ENCODE peak calls at places on chromosome 20, in five cellular contexts. S is thyroid gland, O is GM12878, P is tibial artery, B is ascending aorta. Q is an unnamed sample. For H3K9me3, the result is how much of the 10 kb centered on the place peaks cover.

GRCh38 chr20:42846784-42847490 is 342.8 kb downstream of the PTPRT start:
- DNase-seq in S (no peak), O (no peak), P (no peak), B (no peak), Q (no peak)

GRCh38 chr20:63027425-63028389 is 20.9 kb upstream of the BHLHE23 start:
- DNase-seq in S (no peak), O (no peak), P (no peak), B (no peak), Q (no peak)

GRCh38 chr20:35497780-35498189 is 31.7 kb downstream of the C20orf173 start:
- DNase-seq in S (no peak), O (no peak), P (peak), B (peak), Q (peak)

GRCh38 chr20:50385733-50386640 is 124.2 kb upstream of the PTPN1 start:
- DNase-seq in S (no peak), O (no peak), P (no peak), B (no peak), Q (no peak)

GRCh38 chr20:48090784-48091183 is 305.5 kb upstream of the SULF2 start:
- DNase-seq in S (no peak), O (no peak), P (no peak), B (no peak), Q (no peak)

GRCh38 chr20:63693975-63694595 is 2.4 kb upstream of the TNFRSF6B start:
- DNase-seq in S (no peak), O (no peak), P (peak), B (no peak), Q (no peak)

GRCh38 chr20:33099842-33100538 is 20.5 kb downstream of the BPIFB4 start:
- DNase-seq in S (no peak), O (no peak), P (no peak), B (no peak), Q (no peak)

GRCh38 chr20:7856756-7857155 is 83.5 kb downstream of the HAO1 start:
- DNase-seq in S (no peak), O (no peak), P (no peak), B (no peak), Q (no peak)

GRCh38 chr20:51440589-51440988 is 101.9 kb downstream of the NFATC2 start:
- DNase-seq in S (no peak), O (no peak), P (no peak), B (no peak), Q (no peak)

GRCh38 chr20:10171864-10172751 is 46.5 kb upstream of the SNAP25 start:
- DNase-seq in S (peak), O (no peak), P (peak), B (peak), Q (peak)

GRCh38 chr20:57157106-57157691 is 109.2 kb downstream of the BMP7 start:
- DNase-seq in S (no peak), O (no peak), P (no peak), B (no peak), Q (peak)

GRCh38 chr20:25533920-25534700 is 51.2 kb downstream of the NINL start:
- DNase-seq in S (no peak), O (no peak), P (no peak), B (no peak), Q (no peak)

GRCh38 chr20:47487175-47487917 is 14.3 kb upstream of the NCOA3 start:
- DNase-seq in S (no peak), O (peak), P (peak), B (no peak), Q (no peak)

GRCh38 chr20:47373206-47373722 is 16.8 kb upstream of the ZMYND8 start:
- DNase-seq in S (no peak), O (no peak), P (no peak), B (no peak), Q (no peak)

GRCh38 chr20:25726357-25726756 is 29.7 kb upstream of the ZNF337 start:
- DNase-seq in S (no peak), O (no peak), P (no peak), B (no peak), Q (no peak)

GRCh38 chr20:33079267-33079666 is at the start of gene BPIFB4:
- DNase-seq in S (no peak), O (no peak), P (no peak), B (no peak), Q (no peak)

GRCh38 chr20:64045346-64046011 is 4.0 kb downstream of the SOX18 start:
- DNase-seq in S (no peak), O (no peak), P (no peak), B (no peak), Q (peak)

GRCh38 chr20:62891111-62891510 is 29.5 kb upstream of the TCFL5 start:
- DNase-seq in S (no peak), O (no peak), P (no peak), B (no peak), Q (no peak)

GRCh38 chr20:36606171-36607116 is 865 bp downstream of the RAB5IF start:
- DNase-seq in S (peak), O (no peak), P (no peak), B (no peak), Q (no peak)

GRCh38 chr20:61502433-61502832 is 250.4 kb downstream of the CDH4 start:
- DNase-seq in S (no peak), O (no peak), P (no peak), B (no peak), Q (no peak)

GRCh38 chr20:44703183-44703925 is 11.8 kb upstream of the CCN5 start:
- DNase-seq in S (no peak), O (no peak), P (peak), B (no peak), Q (no peak)

GRCh38 chr20:51995551-51995951 is 193.2 kb upstream of the SALL4 start:
- DNase-seq in S (no peak), O (no peak), P (no peak), B (no peak), Q (no peak)

GRCh38 chr20:33649201-33649631 is 12.9 kb upstream of the C20orf144 start:
- DNase-seq in S (peak), O (no peak), P (peak), B (no peak), Q (no peak)

GRCh38 chr20:14698125-14698524 is 360.7 kb upstream of the FLRT3 start:
- DNase-seq in S (no peak), O (no peak), P (no peak), B (no peak), Q (no peak)

GRCh38 chr20:36997121-36997520 is 45.6 kb upstream of the SAMHD1 start:
- DNase-seq in S (no peak), O (no peak), P (no peak), B (no peak), Q (no peak)

GRCh38 chr20:6562111-6562510 is 205.4 kb upstream of the BMP2 start:
- DNase-seq in S (no peak), O (no peak), P (no peak), B (no peak), Q (no peak)

GRCh38 chr20:64131406-64131805 is 24.0 kb upstream of the NPBWR2 start:
- DNase-seq in S (no peak), O (no peak), P (peak), B (peak), Q (no peak)

GRCh38 chr20:61739086-61739831 is 326.4 kb downstream of the TAF4 start:
- DNase-seq in S (no peak), O (no peak), P (no peak), B (no peak), Q (no peak)

GRCh38 chr20:25507385-25508082 is 77.8 kb downstream of the NINL start:
- DNase-seq in S (no peak), O (no peak), P (no peak), B (no peak), Q (no peak)

GRCh38 chr20:4067600-4068261 is 52.4 kb upstream of the RNF24 start:
- DNase-seq in S (no peak), O (no peak), P (peak), B (peak), Q (no peak)

GRCh38 chr20:57708694-57709673 is 831 bp downstream of the PMEPA1 start:
- DNase-seq in S (peak), O (no peak), P (no peak), B (peak), Q (peak)

GRCh38 chr20:47610247-47610944 is 108.7 kb downstream of the NCOA3 start:
- DNase-seq in S (no peak), O (peak), P (no peak), B (peak), Q (peak)

GRCh38 chr20:62804632-62805364 is at the start of gene OGFR:
- DNase-seq in S (peak), O (no peak), P (peak), B (no peak), Q (peak)

GRCh38 chr20:2804921-2805681 is 4.7 kb upstream of the CPXM1 start:
- DNase-seq in S (peak), O (no peak), P (no peak), B (peak), Q (no peak)

GRCh38 chr20:45974896-45975565 is 3.0 kb upstream of the ZNF335 start:
- DNase-seq in S (no peak), O (no peak), P (no peak), B (peak), Q (no peak)

GRCh38 chr20:16245879-16246278 is 327.4 kb downstream of the KIF16B start:
- DNase-seq in S (no peak), O (no peak), P (no peak), B (no peak), Q (no peak)

GRCh38 chr20:16241911-16242310 is 331.3 kb downstream of the KIF16B start:
- DNase-seq in S (no peak), O (no peak), P (no peak), B (no peak), Q (no peak)

GRCh38 chr20:16236589-16237241 is 336.5 kb downstream of the KIF16B start:
- DNase-seq in S (no peak), O (no peak), P (no peak), B (no peak), Q (no peak)

GRCh38 chr20:16243470-16243869 is 329.8 kb downstream of the KIF16B start:
- DNase-seq in S (no peak), O (no peak), P (no peak), B (no peak), Q (no peak)

GRCh38 chr20:16240355-16240754 is 332.9 kb downstream of the KIF16B start:
- DNase-seq in S (no peak), O (no peak), P (no peak), B (no peak), Q (no peak)
- H3K9me3 ChIP-seq in S (under half), O (under half), P (under half), B (under half), Q (under half)

DNA sequence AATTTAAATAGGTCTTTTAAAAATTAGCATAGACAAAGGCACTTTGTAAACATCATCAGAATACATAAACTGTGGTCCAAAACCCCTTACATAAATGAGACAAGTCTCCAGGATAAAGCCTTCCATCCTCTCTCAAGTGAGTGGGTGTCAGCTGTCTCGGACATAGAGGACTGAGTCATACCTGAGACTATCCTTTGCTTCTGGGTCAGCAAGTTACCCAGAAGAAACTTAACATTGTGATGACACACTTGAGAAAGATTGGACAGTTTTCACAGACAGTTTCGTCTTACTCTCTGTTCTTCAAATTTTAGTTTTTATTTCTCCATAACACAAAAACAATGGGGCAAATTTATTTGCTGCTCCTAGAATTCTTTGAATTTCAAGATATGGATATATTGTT is 838.0 kb downstream of the DHX35 start:
- DNase-seq in S (no peak), O (peak), P (no peak), B (no peak), Q (no peak)
- H3K9me3 ChIP-seq in S (under half), O (under half), P (under half), B (under half), Q (under half)

GRCh38 chr20:19090332-19090731 is 122.1 kb upstream of the SLC24A3 start:
- DNase-seq in S (no peak), O (no peak), P (no peak), B (no peak), Q (no peak)
- H3K9me3 ChIP-seq in S (under half), O (under half), P (under half), B (under half), Q (under half)

DNA sequence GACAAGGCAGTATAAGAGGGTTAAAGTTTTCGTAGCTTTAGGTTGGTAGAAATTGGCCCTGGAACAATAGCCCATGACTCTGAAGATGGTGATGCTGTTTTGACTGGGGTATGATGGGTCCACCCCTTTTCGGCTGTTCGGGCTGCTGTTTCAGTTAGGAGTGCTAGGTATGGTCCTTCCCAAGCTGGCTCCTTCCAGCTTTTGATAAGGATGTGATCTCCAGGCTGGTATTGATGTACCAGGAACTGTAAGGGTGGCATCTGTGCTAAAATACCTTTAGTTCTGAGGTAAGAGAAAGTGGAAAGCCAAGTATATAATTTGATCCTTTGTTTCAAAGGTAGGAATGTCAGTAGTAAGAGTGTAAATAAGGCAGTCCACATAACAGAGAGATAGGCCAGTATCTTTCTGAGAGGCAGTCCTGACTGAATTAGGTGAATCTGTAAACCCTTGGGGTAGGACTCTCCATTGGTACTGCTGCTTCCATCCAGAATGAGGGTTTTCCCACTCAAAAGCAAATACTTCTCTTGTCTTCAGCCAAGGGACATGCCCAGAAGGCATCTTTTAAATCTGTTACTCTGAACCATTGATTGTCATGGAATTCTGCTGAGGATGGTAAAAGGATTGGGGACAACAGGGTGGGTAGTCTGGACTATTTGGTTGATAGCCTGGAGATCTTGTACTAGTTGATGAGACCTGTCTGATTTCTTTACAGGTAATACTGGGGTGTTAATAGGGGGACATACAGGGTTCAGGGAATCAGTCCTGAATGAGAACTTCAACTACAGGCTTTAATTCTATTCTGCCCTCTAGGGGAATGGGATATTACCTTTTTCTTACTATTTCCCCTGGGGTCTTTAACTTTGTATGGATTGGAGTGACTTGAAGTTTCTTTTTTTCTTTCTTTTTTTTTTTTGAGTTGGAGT is 6.1 kb upstream of the ZNFX1 start:
- DNase-seq in S (no peak), O (no peak), P (no peak), B (no peak), Q (no peak)
- H3K9me3 ChIP-seq in S (under half), O (under half), P (under half), B (half or more), Q (under half)

DNA sequence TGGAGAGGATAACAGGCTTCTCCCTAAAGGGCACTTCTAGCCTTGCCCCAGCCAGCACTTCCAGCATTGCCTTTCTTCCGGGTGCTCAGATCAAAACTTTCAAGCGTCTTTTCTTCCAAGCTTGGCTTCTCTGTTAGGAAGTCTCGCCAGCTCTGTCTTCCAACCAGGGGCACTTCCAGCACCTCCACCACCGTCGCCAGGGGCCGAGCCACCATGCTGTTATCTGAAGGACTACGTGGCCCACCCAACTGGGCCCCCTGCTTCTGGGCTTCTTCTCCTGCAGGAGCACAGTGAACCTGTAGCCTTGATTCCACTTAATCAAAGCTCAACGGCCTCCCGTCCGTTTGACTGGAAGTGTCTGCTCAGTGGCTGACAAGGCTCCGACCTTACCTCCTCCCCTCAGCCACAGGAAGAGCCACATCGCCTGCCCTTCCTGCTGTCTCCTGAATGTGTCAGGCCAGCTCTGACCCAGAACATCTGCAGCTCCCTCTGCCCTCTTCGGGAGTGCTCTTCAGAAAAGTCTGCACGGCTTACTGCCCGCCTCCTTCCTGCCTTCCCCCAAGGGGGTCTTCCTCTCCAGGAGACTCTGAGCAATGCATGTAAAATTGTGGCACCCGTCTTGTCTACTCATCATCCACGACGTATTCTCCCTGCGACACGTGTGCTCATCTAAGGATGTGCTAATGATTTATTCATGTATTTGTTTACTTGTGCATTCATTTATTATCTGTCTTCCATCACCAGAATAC is 527.0 kb downstream of the CDH26 start:
- DNase-seq in S (no peak), O (no peak), P (no peak), B (no peak), Q (no peak)
- H3K9me3 ChIP-seq in S (under half), O (under half), P (under half), B (under half), Q (under half)

GRCh38 chr20:23298926-23299672 is 51.5 kb upstream of the NXT1 start:
- DNase-seq in S (no peak), O (no peak), P (no peak), B (no peak), Q (no peak)
- H3K9me3 ChIP-seq in S (under half), O (under half), P (under half), B (under half), Q (under half)

DNA sequence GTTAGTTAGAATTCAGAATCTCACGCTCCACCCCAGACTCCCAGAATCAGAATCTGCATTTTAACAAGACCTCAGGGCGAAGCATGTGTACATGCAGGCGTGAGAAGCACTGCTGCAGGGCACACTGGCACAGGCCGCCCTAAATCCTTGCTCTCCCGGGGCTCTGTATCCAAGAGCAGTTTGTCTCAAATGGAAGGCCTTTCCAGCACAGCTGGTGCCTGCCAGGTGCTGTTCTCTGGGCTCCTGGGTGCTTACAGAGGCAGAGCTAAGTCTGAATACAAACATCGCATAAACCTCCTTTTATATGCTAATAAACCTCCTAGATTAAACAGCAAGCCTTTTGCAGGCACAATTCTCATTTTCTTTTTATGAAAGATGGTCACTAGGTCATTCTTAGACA is 119.1 kb upstream of the CD93 start:
- DNase-seq in S (no peak), O (no peak), P (no peak), B (no peak), Q (no peak)
- H3K9me3 ChIP-seq in S (under half), O (under half), P (under half), B (under half), Q (under half)

GRCh38 chr20:54200487-54201267 is 7.2 kb upstream of the PFDN4 start:
- DNase-seq in S (no peak), O (no peak), P (no peak), B (no peak), Q (no peak)

GRCh38 chr20:54204063-54204462 is 3.8 kb upstream of the PFDN4 start:
- DNase-seq in S (no peak), O (no peak), P (no peak), B (no peak), Q (no peak)

GRCh38 chr20:54201268-54201846 is 6.5 kb upstream of the PFDN4 start:
- DNase-seq in S (no peak), O (no peak), P (no peak), B (no peak), Q (no peak)

GRCh38 chr20:54199721-54200176 is 8.1 kb upstream of the PFDN4 start:
- DNase-seq in S (peak), O (peak), P (peak), B (peak), Q (peak)

GRCh38 chr20:54203281-54203680 is 4.6 kb upstream of the PFDN4 start:
- DNase-seq in S (no peak), O (no peak), P (no peak), B (no peak), Q (no peak)
- H3K9me3 ChIP-seq in S (under half), O (under half), P (under half), B (under half), Q (under half)

GRCh38 chr20:31236953-31237352 is 20.5 kb upstream of the DEFB115 start:
- DNase-seq in S (no peak), O (no peak), P (no peak), B (no peak), Q (no peak)

GRCh38 chr20:31237763-31238162 is 19.7 kb upstream of the DEFB115 start:
- DNase-seq in S (no peak), O (no peak), P (no peak), B (no peak), Q (no peak)

GRCh38 chr20:31239139-31239538 is 18.3 kb upstream of the DEFB115 start:
- DNase-seq in S (no peak), O (no peak), P (no peak), B (no peak), Q (no peak)
- H3K9me3 ChIP-seq in S (under half), O (under half), P (under half), B (under half), Q (under half)